ENCODE peak calls at places on chromosome 15, in four cellular contexts. C, X, B and W are unnamed samples.

GRCh38 chr15:101852356-101852755 is 40.4 kb downstream of the OR4F15 start:
- DNase-seq in C (no peak), B (peak; percentile 1), X (no peak), W (no peak)

GRCh38 chr15:51759557-51760070 is 8.2 kb downstream of the TMOD2 start:
- DNase-seq in C (peak; percentile 65), X (no peak), B (peak; percentile 95), W (peak; percentile 97)

GRCh38 chr15:32643907-32644445 is 2.5 kb downstream of the SCG5 start:
- DNase-seq in C (no peak), B (peak; percentile 50), X (no peak), W (no peak)

GRCh38 chr15:70596354-70597055 is 166.9 kb downstream of the UACA start:
- DNase-seq in B (peak; percentile 92), X (no peak), C (no peak), W (peak; percentile 96)

GRCh38 chr15:63605816-63606215 is 8.6 kb downstream of the FBXL22 start:
- DNase-seq in X (no peak), B (no peak), C (no peak), W (no peak)

GRCh38 chr15:82663186-82663600 is 16.0 kb upstream of the CPEB1 start:
- DNase-seq in X (peak; percentile 65), C (peak; percentile 87), B (peak; percentile 55), W (peak; percentile 33)

GRCh38 chr15:77037475-77038209 is 33.3 kb downstream of the TSPAN3 start:
- DNase-seq in C (no peak), B (no peak), X (no peak), W (no peak)

GRCh38 chr15:31270767-31271166 is 55.9 kb upstream of the KLF13 start:
- DNase-seq in X (no peak), C (peak; percentile 69), B (no peak), W (no peak)

GRCh38 chr15:62163847-62164499 is 1.1 kb downstream of the C2CD4B start:
- DNase-seq in X (no peak), C (no peak), B (peak; percentile 20), W (no peak)

GRCh38 chr15:70424937-70425411 is 327.3 kb upstream of the TLE3 start:
- DNase-seq in B (no peak), X (no peak), C (no peak), W (no peak)

GRCh38 chr15:60392601-60392985 is 5.2 kb downstream of the ANXA2 start:
- DNase-seq in C (no peak), X (no peak), B (peak; percentile 94), W (peak; percentile 78)

GRCh38 chr15:36887214-36888017 is 212.9 kb downstream of the MEIS2 start:
- DNase-seq in B (peak; percentile 23), C (no peak), X (no peak), W (no peak)

GRCh38 chr15:51621917-51622268 is 678 bp downstream of the DMXL2 start:
- DNase-seq in X (peak; percentile 60), B (peak; percentile 83), C (peak; percentile 45), W (peak; percentile 61)

GRCh38 chr15:58111718-58112104 is 26.5 kb upstream of the AQP9 start:
- DNase-seq in X (no peak), C (no peak), B (no peak), W (no peak)

GRCh38 chr15:100852630-100853029 is 27.0 kb upstream of the ALDH1A3 start:
- DNase-seq in X (no peak), B (no peak), C (no peak), W (no peak)

GRCh38 chr15:37518436-37518835 is 416.0 kb upstream of the TMCO5A start:
- DNase-seq in B (no peak), X (no peak), C (peak; percentile 60), W (no peak)

GRCh38 chr15:42734076-42734672 is 2.8 kb downstream of the CDAN1 start:
- DNase-seq in C (no peak), X (no peak), B (no peak), W (no peak)

GRCh38 chr15:59160880-59161593 is 45.6 kb upstream of the LDHAL6B start:
- DNase-seq in X (peak; percentile 81), C (peak; percentile 70), B (peak; percentile 26), W (no peak)

GRCh38 chr15:51163843-51164242 is 69.1 kb upstream of the TNFAIP8L3 start:
- DNase-seq in C (no peak), B (no peak), X (no peak), W (no peak)

GRCh38 chr15:101169457-101170071 is 82.3 kb downstream of the CHSY1 start:
- DNase-seq in X (no peak), C (no peak), B (peak; percentile 40), W (peak; percentile 68)

GRCh38 chr15:90414408-90415028 is 26.5 kb downstream of the IQGAP1 start:
- DNase-seq in B (peak; percentile 86), C (no peak), X (no peak), W (peak; percentile 93)
- H3K9ac ChIP-seq in B (peak overlapping the region; percentile 54), C (no peak overlapping the region), X (no peak overlapping the region), W (no peak overlapping the region)

GRCh38 chr15:80777836-80778620 is 1.1 kb upstream of the CEMIP start:
- DNase-seq in B (peak; percentile 27), C (no peak), X (no peak), W (no peak)

GRCh38 chr15:80778964-80779657 is at the start of gene CEMIP:
- DNase-seq in B (peak; percentile 92), C (no peak), X (peak; percentile 73), W (peak; percentile 66)

GRCh38 chr15:80779658-80780415 is 667 bp downstream of the CEMIP start:
- DNase-seq in X (no peak), C (no peak), B (peak; percentile 83), W (peak; percentile 45)

GRCh38 chr15:80777137-80777536 is 2.0 kb upstream of the CEMIP start:
- DNase-seq in X (no peak), C (no peak), B (peak; percentile 96), W (peak; percentile 79)

DNA sequence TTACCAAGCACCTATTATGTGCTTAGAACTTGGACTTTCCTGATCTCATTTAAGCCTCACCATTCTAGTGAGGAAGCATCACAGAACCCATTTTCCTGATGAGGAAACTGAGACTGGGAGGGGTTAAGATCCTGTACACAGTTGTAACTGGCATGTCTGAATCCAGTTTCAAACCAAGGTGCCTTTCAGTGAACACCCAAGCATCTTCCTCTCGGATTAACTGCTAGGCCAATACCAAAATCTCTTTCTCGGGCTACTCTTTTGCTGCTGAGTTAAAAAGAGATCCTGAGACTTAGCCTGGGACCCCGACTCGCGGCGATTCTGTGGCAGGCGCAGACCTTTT is 578 bp upstream of the CEMIP start:
- DNase-seq in C (no peak), B (no peak), X (no peak), W (no peak)
- H3K4me3 ChIP-seq in C (no peak overlapping the region), B (peak overlapping the region; percentile 76), X (peak overlapping the region; percentile 57), W (no peak overlapping the region)

DNA sequence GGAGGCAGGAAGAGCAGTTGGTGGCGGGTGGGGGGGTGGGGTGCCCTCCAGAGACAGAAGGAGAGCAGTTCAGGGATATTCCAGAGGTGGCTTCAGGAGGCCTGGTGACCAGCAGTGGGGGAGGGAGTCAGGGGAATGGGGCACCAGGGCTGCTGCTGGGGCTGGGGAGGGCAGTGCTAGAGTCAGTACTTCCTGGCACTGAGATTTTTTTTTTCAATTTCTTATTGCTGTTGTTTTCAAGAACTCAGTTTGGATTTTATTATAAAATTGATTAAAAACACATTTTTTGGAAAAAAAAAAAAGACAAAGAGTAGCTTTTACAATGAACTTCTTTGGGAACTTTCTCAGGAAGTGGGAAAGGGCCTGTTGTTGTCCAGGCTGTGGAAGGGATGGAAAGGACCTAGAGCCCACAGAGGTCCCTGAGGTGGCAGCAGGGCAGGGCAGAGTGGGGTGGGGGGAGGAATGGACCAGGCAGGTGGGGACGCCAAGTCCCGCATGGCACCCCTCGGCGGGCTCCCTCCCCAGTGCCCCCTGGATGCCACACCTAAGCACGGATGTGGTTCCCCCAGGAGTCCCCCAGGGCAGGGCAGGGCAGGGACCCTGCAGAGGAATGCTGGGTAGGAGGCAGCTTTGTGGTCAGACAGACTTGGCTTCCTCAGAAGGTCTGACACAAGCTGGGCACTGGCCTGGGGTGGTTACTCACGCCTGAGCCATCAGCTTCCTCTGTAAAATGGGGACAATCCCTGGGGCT is 8.5 kb upstream of the ANPEP start:
- DNase-seq in C (no peak), X (no peak), B (peak; percentile 73), W (peak; percentile 38)
- H3K27ac ChIP-seq in C (no peak overlapping the region), X (no peak overlapping the region), B (peak overlapping the region; percentile 90), W (peak overlapping the region; percentile 53)

GRCh38 chr15:87707076-87707475 is 549.5 kb downstream of the NTRK3 start:
- DNase-seq in B (no peak), X (no peak), C (no peak), W (no peak)
- H3K9ac ChIP-seq in B (no peak overlapping the region), X (no peak overlapping the region), C (no peak overlapping the region), W (no peak overlapping the region)

GRCh38 chr15:74790080-74790916 is 8.4 kb downstream of the CSK start:
- DNase-seq in X (peak; percentile 38), C (peak; percentile 96), B (peak; percentile 78), W (peak; percentile 94)
- H3K4me3 ChIP-seq in X (peak overlapping the region; percentile 57), C (peak overlapping the region; percentile 69), B (no peak overlapping the region), W (no peak overlapping the region)

DNA sequence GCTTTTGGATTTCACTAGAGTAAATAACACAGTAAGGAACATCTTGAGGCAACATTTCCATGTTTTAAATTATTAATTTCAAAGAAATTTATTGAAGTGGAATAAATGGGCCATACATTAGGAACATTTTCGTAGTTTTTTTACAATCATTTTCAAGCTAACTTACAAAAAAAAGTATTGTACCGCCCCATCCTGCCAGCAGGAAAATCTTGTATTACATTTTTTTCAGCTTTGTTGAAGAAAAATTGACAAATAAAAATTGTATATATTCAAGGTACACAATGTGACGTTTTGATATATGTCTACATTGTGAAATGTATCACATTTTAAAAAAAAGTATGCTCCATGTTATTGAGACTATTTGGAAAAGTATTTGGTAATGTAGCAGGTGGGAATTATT is 1001.9 kb upstream of the NR2F2 start:
- DNase-seq in B (no peak), X (no peak), C (no peak), W (no peak)
- H3K27ac ChIP-seq in B (no peak overlapping the region), X (no peak overlapping the region), C (no peak overlapping the region), W (no peak overlapping the region)

GRCh38 chr15:78661001-78661400 is 20.0 kb upstream of the CHRNB4 start:
- DNase-seq in C (no peak), X (no peak), B (no peak), W (no peak)

GRCh38 chr15:78660584-78660983 is 19.6 kb upstream of the CHRNB4 start:
- DNase-seq in X (peak; percentile 80), B (no peak), C (no peak), W (no peak)

GRCh38 chr15:78662028-78662427 is 21.0 kb upstream of the CHRNB4 start:
- DNase-seq in C (no peak), B (no peak), X (no peak), W (no peak)

GRCh38 chr15:78666010-78666409 is 25.0 kb upstream of the CHRNB4 start:
- DNase-seq in X (no peak), C (no peak), B (no peak), W (no peak)

GRCh38 chr15:78663703-78664102 is 22.7 kb upstream of the CHRNB4 start:
- DNase-seq in C (no peak), X (no peak), B (no peak), W (no peak)
- H3K9ac ChIP-seq in C (no peak overlapping the region), X (no peak overlapping the region), B (no peak overlapping the region), W (no peak overlapping the region)

GRCh38 chr15:72782274-72782992 is 1.1 kb downstream of the ADPGK start:
- DNase-seq in X (peak; percentile 33), C (peak; percentile 46), B (peak; percentile 63), W (no peak)
- H3K4me3 ChIP-seq in X (peak overlapping the region; percentile 95), C (peak overlapping the region; percentile 86), B (peak overlapping the region; percentile 97), W (peak overlapping the region; percentile 85)